ENCODE peak calls at places on chromosomes 13 and 19, in eight cellular contexts. Y is stimulated activated CD4-positive, alpha-beta T cell treated with anti-CD3 and anti-CD28 coated beads, Interleukin-12 subunit alpha, Interleukin-12 subunit beta, amount 100 ng/mL, for 24 hours; F is IMR-90; S is astrocyte of the spinal cord; J is occipital lobe; A is fibroblast of mammary gland; R is D341Med; L is T-helper 17 cell. V is an unnamed sample.

GRCh38 chr19:38003427-38004099 is 96.6 kb downstream of the SIPA1L3 start:
- DNase-seq in Y (no peak), F (peak; percentile 92), S (peak; percentile 94), J (peak; percentile 62), A (peak; percentile 87), R (peak; percentile 74), L (no peak), V (peak; percentile 82)

GRCh38 chr19:42511340-42511739 is 16.9 kb downstream of the CEACAM1 start:
- DNase-seq in Y (no peak), F (no peak), S (no peak), J (no peak), A (no peak), R (no peak), L (no peak), V (no peak)

GRCh38 chr19:44600466-44600865 is 12.9 kb upstream of the IGSF23 start:
- DNase-seq in Y (no peak), F (peak; percentile 32), S (no peak), J (no peak), A (peak; percentile 10), R (no peak), L (no peak), V (no peak)

GRCh38 chr19:18357442-18358264 is 17.3 kb downstream of the PGPEP1 start:
- DNase-seq in Y (no peak), F (no peak), S (no peak), J (no peak), A (no peak), R (no peak), L (no peak), V (no peak)

GRCh38 chr19:6412111-6412999 is 12.3 kb downstream of the KHSRP start:
- DNase-seq in Y (no peak), F (no peak), S (no peak), J (no peak), A (no peak), R (peak; percentile 78), L (no peak), V (no peak)

GRCh38 chr19:51664997-51665396 is 18.4 kb upstream of the SIGLEC14 start:
- DNase-seq in Y (no peak), F (no peak), S (no peak), J (no peak), A (peak; percentile 37), R (no peak), L (no peak), V (peak; percentile 18)

GRCh38 chr13:36526897-36527296 is 94.6 kb downstream of the CCNA1 start:
- DNase-seq in Y (no peak), F (no peak), S (no peak), J (no peak), A (no peak), R (no peak), L (no peak), V (no peak)

GRCh38 chr19:11699931-11700794 is 38.6 kb downstream of the ZNF823 start:
- DNase-seq in Y (no peak), F (peak; percentile 42), S (peak; percentile 30), J (no peak), A (peak; percentile 46), R (peak; percentile 53), L (no peak), V (peak; percentile 42)

GRCh38 chr19:49337267-49338022 is 2.2 kb downstream of the CD37 start:
- DNase-seq in Y (no peak), F (no peak), S (no peak), J (no peak), A (no peak), R (peak; percentile 12), L (no peak), V (no peak)

GRCh38 chr19:5051619-5052018 is 82.7 kb downstream of the KDM4B start:
- DNase-seq in Y (no peak), F (no peak), S (no peak), J (no peak), A (no peak), R (no peak), L (no peak), V (no peak)

GRCh38 chr13:112740502-112741131 is 50.8 kb downstream of the ATP11A start:
- DNase-seq in Y (no peak), F (peak; percentile 95), S (peak; percentile 45), J (peak; percentile 48), A (peak; percentile 80), R (no peak), L (no peak), V (peak; percentile 88)

GRCh38 chr19:18046066-18046718 is 38.2 kb downstream of the ARRDC2 start:
- DNase-seq in Y (no peak), F (peak; percentile 82), S (peak; percentile 57), J (no peak), A (peak; percentile 75), R (no peak), L (no peak), V (peak; percentile 74)

GRCh38 chr13:36998624-36999041 is 507 bp downstream of the ALG5 start:
- DNase-seq in Y (no peak), F (no peak), S (no peak), J (peak; percentile 3), A (peak; percentile 8), R (peak; percentile 51), L (no peak), V (no peak)

GRCh38 chr13:87078947-87079795 is 592.0 kb upstream of the SLITRK5 start:
- DNase-seq in Y (no peak), F (no peak), S (no peak), J (no peak), A (no peak), R (no peak), L (no peak), V (no peak)

GRCh38 chr13:74115138-74115537 is 19.1 kb downstream of the KLF12 start:
- DNase-seq in Y (no peak), F (peak; percentile 78), S (peak; percentile 85), J (no peak), A (peak; percentile 69), R (no peak), L (no peak), V (peak; percentile 90)

GRCh38 chr13:74289861-74290260 is 155.7 kb upstream of the KLF12 start:
- DNase-seq in Y (no peak), F (no peak), S (no peak), J (no peak), A (no peak), R (no peak), L (no peak), V (no peak)

GRCh38 chr19:20321139-20321656 is 154.2 kb downstream of the ZNF486 start:
- DNase-seq in Y (no peak), F (no peak), S (no peak), J (no peak), A (no peak), R (no peak), L (no peak), V (no peak)

GRCh38 chr13:48251616-48252081 is 18.6 kb downstream of the ITM2B start:
- DNase-seq in Y (no peak), F (peak; percentile 58), S (no peak), J (no peak), A (peak; percentile 70), R (no peak), L (no peak), V (no peak)

GRCh38 chr19:54209748-54210494 is 9.3 kb downstream of the RPS9 start:
- DNase-seq in Y (no peak), F (peak; percentile 98), S (peak; percentile 98), J (peak; percentile 59), A (peak; percentile 99), R (no peak), L (no peak), V (peak; percentile 99)

GRCh38 chr19:44111910-44112463 is 1.2 kb upstream of the ZNF225 start:
- DNase-seq in Y (no peak), F (peak; percentile 92), S (peak; percentile 80), J (no peak), A (peak; percentile 91), R (peak; percentile 33), L (no peak), V (peak; percentile 97)

GRCh38 chr13:113410472-113411201 is 42.7 kb downstream of the ADPRHL1 start:
- DNase-seq in Y (no peak), F (peak; percentile 93), S (peak; percentile 88), J (no peak), A (peak; percentile 96), R (no peak), L (no peak), V (peak; percentile 49)

GRCh38 chr19:46181386-46181774 is 33.3 kb downstream of the IGFL2 start:
- DNase-seq in Y (no peak), F (peak; percentile 28), S (peak; percentile 38), J (no peak), A (peak; percentile 68), R (no peak), L (no peak), V (peak; percentile 60)

GRCh38 chr19:2455481-2456300 is 1.1 kb downstream of the LMNB2 start:
- DNase-seq in Y (no peak), F (no peak), S (no peak), J (no peak), A (no peak), R (peak; percentile 77), L (peak; percentile 56), V (no peak)

GRCh38 chr19:7013678-7014077 is 7.6 kb downstream of the MBD3L2B start:
- DNase-seq in Y (no peak), F (no peak), S (no peak), J (no peak), A (peak; percentile 27), R (no peak), L (no peak), V (peak; percentile 80)

GRCh38 chr19:16338470-16339360 is 14.1 kb downstream of the KLF2 start:
- DNase-seq in Y (peak; percentile 43), F (peak; percentile 96), S (peak; percentile 94), J (no peak), A (peak; percentile 90), R (peak; percentile 29), L (peak; percentile 35), V (peak; percentile 90)

GRCh38 chr19:5403968-5404640 is 51.1 kb upstream of the ZNRF4 start:
- DNase-seq in Y (peak; percentile 25), F (peak; percentile 81), S (peak; percentile 84), J (no peak), A (peak; percentile 82), R (peak; percentile 49), L (peak; percentile 11), V (peak; percentile 81)

GRCh38 chr13:113816925-113817859 is 46.7 kb downstream of the GAS6 start:
- DNase-seq in Y (peak; percentile 70), F (peak; percentile 83), S (peak; percentile 75), J (peak; percentile 33), A (peak; percentile 81), R (peak; percentile 88), L (peak; percentile 70), V (peak; percentile 83)

GRCh38 chr19:7267792-7268736 is 26.1 kb downstream of the INSR start:
- DNase-seq in Y (no peak), F (no peak), S (no peak), J (no peak), A (no peak), R (peak; percentile 58), L (no peak), V (no peak)

GRCh38 chr13:76406243-76406642 is 480.0 kb downstream of the KCTD12 start:
- DNase-seq in Y (no peak), F (no peak), S (no peak), J (no peak), A (no peak), R (no peak), L (no peak), V (peak; percentile 31)

GRCh38 chr19:2042485-2043268 is 8.4 kb downstream of the MKNK2 start:
- DNase-seq in Y (no peak), F (no peak), S (no peak), J (no peak), A (no peak), R (no peak), L (no peak), V (no peak)

GRCh38 chr13:32315255-32316029 is at the start of the genes BRCA2 and ZAR1L:
- DNase-seq in Y (peak; percentile 74), F (peak; percentile 87), S (peak; percentile 90), J (peak; percentile 84), A (peak; percentile 87), R (peak; percentile 92), L (peak; percentile 78), V (peak; percentile 92)

GRCh38 chr13:21060063-21060826 is 1.1 kb downstream of the LATS2 start:
- DNase-seq in Y (no peak), F (peak; percentile 51), S (peak; percentile 54), J (no peak), A (peak; percentile 48), R (peak; percentile 62), L (no peak), V (peak; percentile 68)

GRCh38 chr19:18660051-18660910 is 23.2 kb upstream of the CRTC1 start:
- DNase-seq in Y (no peak), F (peak; percentile 69), S (peak; percentile 72), J (no peak), A (peak; percentile 81), R (no peak), L (no peak), V (peak; percentile 59)

GRCh38 chr13:99968521-99969367 is 2.8 kb downstream of the ZIC5 start:
- DNase-seq in Y (no peak), F (no peak), S (peak; percentile 38), J (no peak), A (no peak), R (peak; percentile 75), L (no peak), V (no peak)